ENCODE peak calls at places on chromosomes 6 and 20, in eight cellular contexts. S, F, B, D, O, Z, Q and M are unnamed samples.

GRCh38 chr6:1771324-1771723 is 161.6 kb downstream of the FOXC1 start:
- DNase-seq in S (no peak), F (no peak), B (no peak), D (peak; percentile 32), O (no peak), Z (no peak), Q (peak; percentile 44), M (no peak)

GRCh38 chr6:6686748-6687601 is 98.5 kb downstream of the LY86 start:
- DNase-seq in S (peak; percentile 88), F (peak; percentile 53), B (no peak), D (peak; percentile 11), O (no peak), Z (peak; percentile 98), Q (no peak), M (no peak)

GRCh38 chr6:137951064-137951597 is 84.1 kb downstream of the TNFAIP3 start:
- DNase-seq in S (no peak), F (no peak), B (no peak), D (no peak), O (no peak), Z (no peak), Q (no peak), M (no peak)

GRCh38 chr6:11194399-11195274 is 37.8 kb downstream of the NEDD9 start:
- DNase-seq in S (peak; percentile 80), F (peak; percentile 89), B (no peak), D (no peak), O (no peak), Z (no peak), Q (peak; percentile 59), M (peak; percentile 84)

GRCh38 chr6:7512320-7512719 is 29.2 kb upstream of the DSP start:
- DNase-seq in S (no peak), F (no peak), B (no peak), D (no peak), O (no peak), Z (no peak), Q (peak; percentile 62), M (no peak)

GRCh38 chr6:47207261-47207660 is 102.4 kb downstream of the TNFRSF21 start:
- DNase-seq in S (no peak), F (no peak), B (no peak), D (no peak), O (no peak), Z (no peak), Q (no peak), M (no peak)

GRCh38 chr6:160765412-160765811 is 63.4 kb downstream of the PLG start:
- DNase-seq in S (no peak), F (no peak), B (no peak), D (no peak), O (no peak), Z (no peak), Q (no peak), M (no peak)

GRCh38 chr6:107488174-107488874 is 1.6 kb upstream of the SOBP start:
- DNase-seq in S (peak; percentile 8), F (peak; percentile 8), B (no peak), D (no peak), O (no peak), Z (no peak), Q (no peak), M (peak; percentile 73)

GRCh38 chr20:24966317-24967012 is 17.4 kb downstream of the CST7 start:
- DNase-seq in S (no peak), F (no peak), B (no peak), D (no peak), O (no peak), Z (peak; percentile 13), Q (no peak), M (no peak)